ENCODE peak calls at places on chromosome 5, in ten cellular contexts. F is sigmoid colon; B is AG08395; V is breast epithelium; E is nucleus accumbens; W is AG09309; K is stimulated activated CD8-positive, alpha-beta memory T cell treated with anti-CD3 and anti-CD28 coated beads, Interleukin-2, amount 100 ng/mL, for 48 hours; O is OCI-LY7; Q is amygdala; C is fibroblast of gingiva. J is an unnamed sample.

GRCh38 chr5:89265511-89266169 is 382.7 kb upstream of the MEF2C start:
- DNase-seq in K (no peak), O (no peak), V (no peak), C (peak), F (no peak), E (no peak), Q (no peak), B (peak), W (peak), J (peak)

GRCh38 chr5:174387448-174387847 is 336.9 kb upstream of the MSX2 start:
- DNase-seq in E (no peak), V (no peak), K (no peak), F (no peak), W (peak), C (no peak), Q (no peak), B (no peak), O (no peak), J (peak)

GRCh38 chr5:111851616-111852015 is 94.6 kb upstream of the NREP start:
- DNase-seq in V (no peak), K (no peak), B (no peak), O (no peak), C (no peak), E (no peak), F (no peak), W (no peak), Q (no peak), J (no peak)

GRCh38 chr5:139104577-139105271 is 93.4 kb downstream of the SIL1 start:
- DNase-seq in W (peak), F (peak), B (peak), E (no peak), V (no peak), Q (peak), C (peak), O (no peak), K (no peak), J (peak)

GRCh38 chr5:173242675-173243085 is 7.7 kb upstream of the NKX2-5 start:
- DNase-seq in W (no peak), K (no peak), C (no peak), F (no peak), V (no peak), E (no peak), O (no peak), B (no peak), Q (no peak), J (no peak)

GRCh38 chr5:93107828-93108520 is 473.0 kb downstream of the NR2F1-AS1 start:
- DNase-seq in V (no peak), W (no peak), F (no peak), B (no peak), O (no peak), K (no peak), Q (no peak), C (peak), E (no peak), J (no peak)

GRCh38 chr5:158695595-158696330 is 404.0 kb downstream of the EBF1 start:
- DNase-seq in B (peak), E (peak), K (peak), Q (peak), F (peak), W (peak), V (peak), O (peak), C (peak), J (peak)

GRCh38 chr5:77882670-77883257 is 106.6 kb upstream of the TBCA start:
- DNase-seq in E (no peak), O (no peak), Q (no peak), W (peak), B (no peak), F (no peak), C (peak), K (no peak), V (no peak), J (peak)

GRCh38 chr5:15384176-15384575 is 115.8 kb upstream of the FBXL7 start:
- DNase-seq in V (no peak), W (no peak), C (no peak), F (no peak), B (no peak), O (no peak), E (no peak), K (no peak), Q (no peak), J (no peak)

GRCh38 chr5:79503794-79504495 is 10.0 kb downstream of the HOMER1 start:
- DNase-seq in C (peak), B (no peak), O (no peak), F (no peak), V (no peak), W (no peak), E (no peak), K (no peak), Q (no peak), J (no peak)

GRCh38 chr5:36300181-36300926 is 1.3 kb downstream of the RANBP3L start:
- DNase-seq in K (no peak), V (no peak), E (no peak), F (no peak), C (peak), Q (no peak), O (no peak), B (no peak), W (peak), J (peak)

GRCh38 chr5:137735531-137736284 is at the start of gene KLHL3:
- DNase-seq in Q (no peak), B (peak), O (peak), F (no peak), W (no peak), E (no peak), C (peak), V (no peak), K (no peak), J (peak)